ENCODE peak calls at places on chromosomes 13 and 19, in eight cellular contexts. One of them, this sample, is unnamed.

GRCh38 chr19:18171605-18172327 is 1.8 kb upstream of the IFI30 start:
- ATAC-seq in left lung: no peak
- ATAC-seq in heart left ventricle: peak; percentile 33
- ATAC-seq in PC-3: no peak
- ATAC-seq in T-cell: no peak
- ATAC-seq in activated naive CD8-positive, alpha-beta T cell treated with anti-CD3 and anti-CD28 coated beads, Interleukin-2, amount 10 ng/mL, durations not matched to agents 7 days and 5 days: no peak
- ATAC-seq in naive B cell: no peak
- ATAC-seq in left ventricle myocardium superior: peak; percentile 19
- ATAC-seq in this sample: no peak

GRCh38 chr13:74040200-74040599 is 94.0 kb downstream of the KLF12 start:
- ATAC-seq in left lung: peak; percentile 67
- ATAC-seq in heart left ventricle: peak; percentile 64
- ATAC-seq in PC-3: peak; percentile 53
- ATAC-seq in T-cell: peak; percentile 61
- ATAC-seq in activated naive CD8-positive, alpha-beta T cell treated with anti-CD3 and anti-CD28 coated beads, Interleukin-2, amount 10 ng/mL, durations not matched to agents 7 days and 5 days: no peak
- ATAC-seq in naive B cell: peak; percentile 60
- ATAC-seq in left ventricle myocardium superior: peak; percentile 88
- ATAC-seq in this sample: peak; percentile 82

GRCh38 chr19:45275370-45275971 is 24.4 kb downstream of the MARK4 start:
- ATAC-seq in left lung: no peak
- ATAC-seq in heart left ventricle: no peak
- ATAC-seq in PC-3: no peak
- ATAC-seq in T-cell: no peak
- ATAC-seq in activated naive CD8-positive, alpha-beta T cell treated with anti-CD3 and anti-CD28 coated beads, Interleukin-2, amount 10 ng/mL, durations not matched to agents 7 days and 5 days: no peak
- ATAC-seq in naive B cell: no peak
- ATAC-seq in left ventricle myocardium superior: no peak
- ATAC-seq in this sample: no peak

GRCh38 chr19:46487178-46487801 is 8.4 kb downstream of the PNMA8B start:
- ATAC-seq in left lung: peak; percentile 9
- ATAC-seq in heart left ventricle: peak; percentile 11
- ATAC-seq in PC-3: peak; percentile 13
- ATAC-seq in T-cell: no peak
- ATAC-seq in activated naive CD8-positive, alpha-beta T cell treated with anti-CD3 and anti-CD28 coated beads, Interleukin-2, amount 10 ng/mL, durations not matched to agents 7 days and 5 days: no peak
- ATAC-seq in naive B cell: no peak
- ATAC-seq in left ventricle myocardium superior: peak; percentile 13
- ATAC-seq in this sample: no peak

GRCh38 chr19:19627716-19628498 is at the start of gene LPAR2:
- ATAC-seq in left lung: peak; percentile 95
- ATAC-seq in heart left ventricle: no peak
- ATAC-seq in PC-3: peak; percentile 65
- ATAC-seq in T-cell: peak; percentile 88
- ATAC-seq in activated naive CD8-positive, alpha-beta T cell treated with anti-CD3 and anti-CD28 coated beads, Interleukin-2, amount 10 ng/mL, durations not matched to agents 7 days and 5 days: peak; percentile 75
- ATAC-seq in naive B cell: peak; percentile 91
- ATAC-seq in left ventricle myocardium superior: peak; percentile 61
- ATAC-seq in this sample: peak; percentile 91

GRCh38 chr13:114065926-114066774 is 66.3 kb downstream of the RASA3 start:
- ATAC-seq in left lung: no peak
- ATAC-seq in heart left ventricle: no peak
- ATAC-seq in PC-3: no peak
- ATAC-seq in T-cell: no peak
- ATAC-seq in activated naive CD8-positive, alpha-beta T cell treated with anti-CD3 and anti-CD28 coated beads, Interleukin-2, amount 10 ng/mL, durations not matched to agents 7 days and 5 days: peak; percentile 19
- ATAC-seq in naive B cell: no peak
- ATAC-seq in left ventricle myocardium superior: no peak
- ATAC-seq in this sample: peak; percentile 50

GRCh38 chr19:4501691-4502090 is 16.6 kb downstream of the PLIN4 start:
- ATAC-seq in left lung: no peak
- ATAC-seq in heart left ventricle: no peak
- ATAC-seq in PC-3: no peak
- ATAC-seq in T-cell: no peak
- ATAC-seq in activated naive CD8-positive, alpha-beta T cell treated with anti-CD3 and anti-CD28 coated beads, Interleukin-2, amount 10 ng/mL, durations not matched to agents 7 days and 5 days: no peak
- ATAC-seq in naive B cell: no peak
- ATAC-seq in left ventricle myocardium superior: peak; percentile 10
- ATAC-seq in this sample: no peak

GRCh38 chr13:112828082-112828699 is 138.4 kb downstream of the ATP11A start:
- ATAC-seq in left lung: peak; percentile 12
- ATAC-seq in heart left ventricle: no peak
- ATAC-seq in PC-3: no peak
- ATAC-seq in T-cell: no peak
- ATAC-seq in activated naive CD8-positive, alpha-beta T cell treated with anti-CD3 and anti-CD28 coated beads, Interleukin-2, amount 10 ng/mL, durations not matched to agents 7 days and 5 days: no peak
- ATAC-seq in naive B cell: no peak
- ATAC-seq in left ventricle myocardium superior: no peak
- ATAC-seq in this sample: peak; percentile 60

GRCh38 chr19:56153507-56153906 is 12.4 kb downstream of the ZNF444 start:
- ATAC-seq in left lung: no peak
- ATAC-seq in heart left ventricle: no peak
- ATAC-seq in PC-3: no peak
- ATAC-seq in T-cell: no peak
- ATAC-seq in activated naive CD8-positive, alpha-beta T cell treated with anti-CD3 and anti-CD28 coated beads, Interleukin-2, amount 10 ng/mL, durations not matched to agents 7 days and 5 days: no peak
- ATAC-seq in naive B cell: no peak
- ATAC-seq in left ventricle myocardium superior: no peak
- ATAC-seq in this sample: no peak

GRCh38 chr19:10998045-10998533 is 37.3 kb downstream of the SMARCA4 start:
- ATAC-seq in left lung: peak; percentile 48
- ATAC-seq in heart left ventricle: no peak
- ATAC-seq in PC-3: no peak
- ATAC-seq in T-cell: no peak
- ATAC-seq in activated naive CD8-positive, alpha-beta T cell treated with anti-CD3 and anti-CD28 coated beads, Interleukin-2, amount 10 ng/mL, durations not matched to agents 7 days and 5 days: no peak
- ATAC-seq in naive B cell: no peak
- ATAC-seq in left ventricle myocardium superior: no peak
- ATAC-seq in this sample: no peak

GRCh38 chr19:45947926-45948325 is 25.7 kb downstream of the NOVA2 start:
- ATAC-seq in left lung: no peak
- ATAC-seq in heart left ventricle: no peak
- ATAC-seq in PC-3: no peak
- ATAC-seq in T-cell: no peak
- ATAC-seq in activated naive CD8-positive, alpha-beta T cell treated with anti-CD3 and anti-CD28 coated beads, Interleukin-2, amount 10 ng/mL, durations not matched to agents 7 days and 5 days: no peak
- ATAC-seq in naive B cell: no peak
- ATAC-seq in left ventricle myocardium superior: no peak
- ATAC-seq in this sample: no peak

GRCh38 chr13:23799945-23800344 is 89.3 kb downstream of the MIPEP start:
- ATAC-seq in left lung: peak; percentile 49
- ATAC-seq in heart left ventricle: no peak
- ATAC-seq in PC-3: no peak
- ATAC-seq in T-cell: peak; percentile 85
- ATAC-seq in activated naive CD8-positive, alpha-beta T cell treated with anti-CD3 and anti-CD28 coated beads, Interleukin-2, amount 10 ng/mL, durations not matched to agents 7 days and 5 days: peak; percentile 45
- ATAC-seq in naive B cell: no peak
- ATAC-seq in left ventricle myocardium superior: peak; percentile 59
- ATAC-seq in this sample: no peak

GRCh38 chr13:36207672-36208071 is 6.7 kb downstream of the SOHLH2 start:
- ATAC-seq in left lung: no peak
- ATAC-seq in heart left ventricle: no peak
- ATAC-seq in PC-3: no peak
- ATAC-seq in T-cell: no peak
- ATAC-seq in activated naive CD8-positive, alpha-beta T cell treated with anti-CD3 and anti-CD28 coated beads, Interleukin-2, amount 10 ng/mL, durations not matched to agents 7 days and 5 days: no peak
- ATAC-seq in naive B cell: no peak
- ATAC-seq in left ventricle myocardium superior: no peak
- ATAC-seq in this sample: no peak

GRCh38 chr19:39126312-39126561 is 651 bp downstream of the PAK4 start:
- ATAC-seq in left lung: no peak
- ATAC-seq in heart left ventricle: no peak
- ATAC-seq in PC-3: no peak
- ATAC-seq in T-cell: no peak
- ATAC-seq in activated naive CD8-positive, alpha-beta T cell treated with anti-CD3 and anti-CD28 coated beads, Interleukin-2, amount 10 ng/mL, durations not matched to agents 7 days and 5 days: no peak
- ATAC-seq in naive B cell: no peak
- ATAC-seq in left ventricle myocardium superior: no peak
- ATAC-seq in this sample: no peak

GRCh38 chr13:98504371-98504963 is 72.4 kb downstream of the STK24 start:
- ATAC-seq in left lung: no peak
- ATAC-seq in heart left ventricle: no peak
- ATAC-seq in PC-3: no peak
- ATAC-seq in T-cell: peak; percentile 81
- ATAC-seq in activated naive CD8-positive, alpha-beta T cell treated with anti-CD3 and anti-CD28 coated beads, Interleukin-2, amount 10 ng/mL, durations not matched to agents 7 days and 5 days: peak; percentile 96
- ATAC-seq in naive B cell: peak; percentile 33
- ATAC-seq in left ventricle myocardium superior: no peak
- ATAC-seq in this sample: peak; percentile 76

This sample was measured in stimulated activated memory B cell treated with anti-CD40 and anti-IgM and Interleukin-4, amounts not matched to agents 10 μg/mL and 1 μg/mL and 100 μg/mL, for 72 hours.